ENCODE peak calls at places on chromosomes 4 and X, in seven cellular contexts. One of them, this sample, is unnamed.

GRCh38 chrX:136067946-136068345 is 79.4 kb upstream of the FHL1 start:
- DNase-seq in fibroblast of lung: no peak
- DNase-seq in caudate nucleus: no peak
- DNase-seq in uterus: peak; percentile 35
- DNase-seq in brain microvascular endothelial cell: no peak
- DNase-seq in mesendoderm: no peak
- DNase-seq in tibial nerve: no peak
- DNase-seq in this sample: no peak

GRCh38 chr4:139301821-139302611 is at the start of gene NDUFC1:
- DNase-seq in caudate nucleus: no peak
- DNase-seq in mesendoderm: peak; percentile 76
- DNase-seq in tibial nerve: no peak
- DNase-seq in fibroblast of lung: peak; percentile 43
- DNase-seq in brain microvascular endothelial cell: peak; percentile 27
- DNase-seq in uterus: peak; percentile 50
- DNase-seq in this sample: peak; percentile 72

GRCh38 chr4:108454227-108454626 is 166.1 kb upstream of the RPL34 start:
- DNase-seq in tibial nerve: no peak
- DNase-seq in fibroblast of lung: peak; percentile 45
- DNase-seq in uterus: no peak
- DNase-seq in brain microvascular endothelial cell: no peak
- DNase-seq in caudate nucleus: no peak
- DNase-seq in mesendoderm: no peak
- DNase-seq in this sample: no peak

GRCh38 chr4:82431026-82431745 is 796 bp downstream of the ENOPH1 start:
- DNase-seq in caudate nucleus: no peak
- DNase-seq in fibroblast of lung: peak; percentile 55
- DNase-seq in mesendoderm: peak; percentile 63
- DNase-seq in brain microvascular endothelial cell: peak; percentile 16
- DNase-seq in uterus: no peak
- DNase-seq in tibial nerve: no peak
- DNase-seq in this sample: no peak

GRCh38 chr4:1727117-1728031 is 6.1 kb downstream of the TACC3 start:
- DNase-seq in mesendoderm: no peak
- DNase-seq in tibial nerve: peak; percentile 27
- DNase-seq in caudate nucleus: no peak
- DNase-seq in fibroblast of lung: peak; percentile 88
- DNase-seq in uterus: no peak
- DNase-seq in brain microvascular endothelial cell: peak; percentile 82
- DNase-seq in this sample: no peak

GRCh38 chr4:4805805-4806345 is 53.6 kb upstream of the MSX1 start:
- DNase-seq in uterus: no peak
- DNase-seq in caudate nucleus: no peak
- DNase-seq in brain microvascular endothelial cell: no peak
- DNase-seq in mesendoderm: peak; percentile 38
- DNase-seq in fibroblast of lung: no peak
- DNase-seq in tibial nerve: no peak
- DNase-seq in this sample: no peak

GRCh38 chr4:151569650-151570049 is 160.7 kb downstream of the FHIP1A start:
- DNase-seq in uterus: no peak
- DNase-seq in caudate nucleus: no peak
- DNase-seq in tibial nerve: no peak
- DNase-seq in brain microvascular endothelial cell: no peak
- DNase-seq in mesendoderm: peak; percentile 29
- DNase-seq in fibroblast of lung: no peak
- DNase-seq in this sample: no peak

GRCh38 chr4:25950476-25951389 is 36.7 kb downstream of the SMIM20 start:
- DNase-seq in uterus: no peak
- DNase-seq in caudate nucleus: no peak
- DNase-seq in tibial nerve: no peak
- DNase-seq in mesendoderm: no peak
- DNase-seq in fibroblast of lung: no peak
- DNase-seq in brain microvascular endothelial cell: no peak
- DNase-seq in this sample: no peak

GRCh38 chrX:10030570-10030969 is 63.4 kb downstream of the CLDN34 start:
- DNase-seq in brain microvascular endothelial cell: peak; percentile 81
- DNase-seq in mesendoderm: no peak
- DNase-seq in uterus: no peak
- DNase-seq in tibial nerve: no peak
- DNase-seq in fibroblast of lung: peak; percentile 74
- DNase-seq in caudate nucleus: no peak
- DNase-seq in this sample: no peak

GRCh38 chrX:20347486-20347885 is 80.8 kb upstream of the RPS6KA3 start:
- DNase-seq in mesendoderm: no peak
- DNase-seq in uterus: no peak
- DNase-seq in fibroblast of lung: peak; percentile 53
- DNase-seq in tibial nerve: no peak
- DNase-seq in brain microvascular endothelial cell: peak; percentile 5
- DNase-seq in caudate nucleus: no peak
- DNase-seq in this sample: no peak

GRCh38 chr4:119053245-119053644 is 82.4 kb upstream of the MYOZ2 start:
- DNase-seq in uterus: no peak
- DNase-seq in mesendoderm: no peak
- DNase-seq in tibial nerve: no peak
- DNase-seq in caudate nucleus: no peak
- DNase-seq in fibroblast of lung: peak; percentile 32
- DNase-seq in brain microvascular endothelial cell: no peak
- DNase-seq in this sample: no peak
- H3K27ac ChIP-seq in uterus: no peak overlapping the region
- H3K27ac ChIP-seq in mesendoderm: no peak overlapping the region
- H3K27ac ChIP-seq in tibial nerve: no peak overlapping the region
- H3K27ac ChIP-seq in caudate nucleus: no peak overlapping the region
- H3K27ac ChIP-seq in fibroblast of lung: no peak overlapping the region
- H3K27ac ChIP-seq in brain microvascular endothelial cell: no peak overlapping the region
- H3K27ac ChIP-seq in this sample: no peak overlapping the region

DNA sequence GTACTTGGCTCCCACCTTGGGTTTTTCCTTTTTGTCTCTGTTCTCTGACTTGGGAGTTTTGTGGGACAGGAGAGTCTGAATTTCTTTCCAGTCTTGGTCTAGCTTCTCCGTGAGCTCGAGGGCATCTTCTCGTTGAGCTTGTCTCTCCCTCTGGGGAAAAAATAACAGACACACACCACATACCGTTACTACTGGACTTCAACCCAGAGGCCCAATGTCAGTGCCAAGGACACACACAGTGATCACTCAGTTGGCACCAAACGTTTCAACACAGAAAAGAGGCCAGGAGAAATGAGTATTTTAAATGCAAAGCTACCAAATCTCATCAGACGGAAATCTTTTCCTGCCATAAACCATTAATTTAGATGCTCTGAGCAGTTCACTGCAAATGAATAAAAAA is 9.7 kb downstream of the NOP14 start:
- DNase-seq in tibial nerve: no peak
- DNase-seq in uterus: no peak
- DNase-seq in mesendoderm: no peak
- DNase-seq in caudate nucleus: no peak
- DNase-seq in fibroblast of lung: no peak
- DNase-seq in brain microvascular endothelial cell: no peak
- DNase-seq in this sample: no peak
- H3K27ac ChIP-seq in tibial nerve: no peak overlapping the region
- H3K27ac ChIP-seq in uterus: no peak overlapping the region
- H3K27ac ChIP-seq in mesendoderm: no peak overlapping the region
- H3K27ac ChIP-seq in caudate nucleus: no peak overlapping the region
- H3K27ac ChIP-seq in fibroblast of lung: no peak overlapping the region
- H3K27ac ChIP-seq in brain microvascular endothelial cell: no peak overlapping the region
- H3K27ac ChIP-seq in this sample: no peak overlapping the region

DNA sequence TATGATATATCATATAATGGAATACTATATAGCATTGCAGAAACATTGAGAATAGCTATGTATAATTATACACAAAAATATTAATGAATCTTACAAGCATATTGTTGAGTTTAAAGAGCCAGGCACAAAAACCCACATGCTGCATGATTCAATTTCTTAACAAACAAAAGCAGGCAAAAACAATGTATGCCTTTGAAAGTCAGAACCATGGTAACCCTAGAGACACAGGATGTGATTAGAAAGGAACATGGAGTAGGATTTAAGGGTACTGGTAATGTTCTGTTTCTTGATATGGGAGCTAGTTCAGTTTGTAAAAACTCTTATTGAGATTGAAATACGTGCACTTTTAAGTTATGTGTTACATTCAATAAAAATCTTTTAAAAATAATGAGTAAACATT is 21.5 kb downstream of the CXCL8 start:
- DNase-seq in uterus: no peak
- DNase-seq in brain microvascular endothelial cell: no peak
- DNase-seq in mesendoderm: no peak
- DNase-seq in caudate nucleus: no peak
- DNase-seq in tibial nerve: no peak
- DNase-seq in fibroblast of lung: no peak
- DNase-seq in this sample: no peak
- H3K27ac ChIP-seq in uterus: no peak overlapping the region
- H3K27ac ChIP-seq in brain microvascular endothelial cell: no peak overlapping the region
- H3K27ac ChIP-seq in mesendoderm: no peak overlapping the region
- H3K27ac ChIP-seq in caudate nucleus: no peak overlapping the region
- H3K27ac ChIP-seq in tibial nerve: no peak overlapping the region
- H3K27ac ChIP-seq in fibroblast of lung: no peak overlapping the region
- H3K27ac ChIP-seq in this sample: no peak overlapping the region

DNA sequence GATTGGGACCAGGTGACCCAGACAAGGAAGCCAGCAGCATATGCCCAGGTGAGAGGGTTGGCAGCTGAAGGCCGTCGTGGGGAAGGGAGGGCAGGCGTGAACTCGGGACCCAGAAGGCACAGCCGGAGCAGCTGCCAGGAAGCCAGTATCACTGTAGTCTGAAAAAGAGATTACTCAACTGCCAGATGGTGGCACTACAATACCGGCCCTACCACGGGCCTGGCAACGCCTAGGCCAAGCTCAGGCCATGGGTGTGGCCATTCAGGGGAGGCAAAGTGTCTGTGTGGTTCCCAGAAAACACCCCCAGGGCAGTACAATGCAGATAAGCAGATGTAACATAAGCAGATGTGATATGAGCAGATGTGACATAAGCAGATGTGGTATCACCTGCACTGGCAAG is 236.0 kb downstream of the AFAP1 start:
- DNase-seq in mesendoderm: no peak
- DNase-seq in uterus: no peak
- DNase-seq in tibial nerve: no peak
- DNase-seq in caudate nucleus: no peak
- DNase-seq in fibroblast of lung: no peak
- DNase-seq in brain microvascular endothelial cell: no peak
- DNase-seq in this sample: no peak
- H3K27ac ChIP-seq in mesendoderm: no peak overlapping the region
- H3K27ac ChIP-seq in uterus: no peak overlapping the region
- H3K27ac ChIP-seq in tibial nerve: no peak overlapping the region
- H3K27ac ChIP-seq in caudate nucleus: no peak overlapping the region
- H3K27ac ChIP-seq in fibroblast of lung: no peak overlapping the region
- H3K27ac ChIP-seq in brain microvascular endothelial cell: no peak overlapping the region
- H3K27ac ChIP-seq in this sample: no peak overlapping the region

GRCh38 chr4:145525291-145525740 is 43.7 kb downstream of the SMAD1 start:
- DNase-seq in tibial nerve: no peak
- DNase-seq in caudate nucleus: peak; percentile 8
- DNase-seq in fibroblast of lung: peak; percentile 27
- DNase-seq in uterus: no peak
- DNase-seq in brain microvascular endothelial cell: no peak
- DNase-seq in mesendoderm: peak; percentile 63
- DNase-seq in this sample: peak; percentile 16

GRCh38 chr4:145527773-145528172 is 46.1 kb downstream of the SMAD1 start:
- DNase-seq in brain microvascular endothelial cell: no peak
- DNase-seq in mesendoderm: no peak
- DNase-seq in uterus: no peak
- DNase-seq in tibial nerve: no peak
- DNase-seq in fibroblast of lung: no peak
- DNase-seq in caudate nucleus: no peak
- DNase-seq in this sample: no peak

GRCh38 chr4:145521282-145521681 is 39.6 kb downstream of the SMAD1 start:
- DNase-seq in fibroblast of lung: no peak
- DNase-seq in mesendoderm: no peak
- DNase-seq in uterus: no peak
- DNase-seq in caudate nucleus: no peak
- DNase-seq in brain microvascular endothelial cell: no peak
- DNase-seq in tibial nerve: no peak
- DNase-seq in this sample: no peak

GRCh38 chr4:145523117-145523516 is 41.5 kb downstream of the SMAD1 start:
- DNase-seq in brain microvascular endothelial cell: no peak
- DNase-seq in uterus: no peak
- DNase-seq in tibial nerve: no peak
- DNase-seq in fibroblast of lung: peak; percentile 14
- DNase-seq in caudate nucleus: no peak
- DNase-seq in mesendoderm: no peak
- DNase-seq in this sample: no peak

DNA sequence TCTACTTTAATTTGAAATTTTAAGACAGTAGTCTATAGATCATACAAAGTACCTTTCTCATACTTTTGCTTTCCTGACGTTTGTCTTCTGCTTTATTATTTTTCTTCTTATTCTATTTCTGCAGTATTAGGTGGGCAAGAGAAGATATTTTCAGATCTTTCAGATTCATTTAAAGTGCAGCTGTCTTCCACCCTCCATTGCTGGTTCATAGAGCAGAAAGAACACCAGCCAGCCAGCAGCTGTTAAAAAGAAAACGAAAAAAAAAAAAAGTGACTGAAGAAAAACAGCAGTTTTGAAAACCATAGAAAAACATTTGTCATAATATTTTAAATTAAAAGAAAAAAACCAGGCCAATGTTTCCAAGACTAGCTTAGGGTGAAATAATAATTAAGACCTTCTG is 42.9 kb downstream of the SMAD1 start:
- DNase-seq in brain microvascular endothelial cell: no peak
- DNase-seq in uterus: no peak
- DNase-seq in caudate nucleus: no peak
- DNase-seq in fibroblast of lung: no peak
- DNase-seq in tibial nerve: no peak
- DNase-seq in mesendoderm: no peak
- DNase-seq in this sample: no peak
- H3K27ac ChIP-seq in brain microvascular endothelial cell: no peak overlapping the region
- H3K27ac ChIP-seq in uterus: peak overlapping the region; percentile 18
- H3K27ac ChIP-seq in caudate nucleus: peak overlapping the region; percentile 48
- H3K27ac ChIP-seq in fibroblast of lung: no peak overlapping the region
- H3K27ac ChIP-seq in tibial nerve: peak overlapping the region; percentile 19
- H3K27ac ChIP-seq in mesendoderm: no peak overlapping the region
- H3K27ac ChIP-seq in this sample: no peak overlapping the region

DNA sequence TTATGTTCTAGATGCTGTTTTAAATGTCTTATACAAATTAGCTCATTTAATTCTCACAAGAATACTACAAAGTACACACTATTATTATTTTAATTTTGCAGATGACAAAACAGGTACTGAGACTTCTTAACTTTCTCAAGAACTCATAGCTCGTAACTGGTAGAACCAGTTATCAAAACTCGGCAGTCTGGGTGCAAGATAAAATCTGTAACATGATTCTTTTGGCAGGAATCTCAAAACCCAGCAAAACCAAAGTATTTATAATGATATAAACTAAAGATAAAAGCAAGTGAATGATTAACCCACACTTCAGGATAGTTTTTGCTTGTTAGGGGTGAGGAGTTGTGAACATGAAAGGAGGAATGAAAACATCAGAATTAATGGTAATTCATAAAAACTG is 27.6 kb downstream of the CLNK start:
- DNase-seq in tibial nerve: no peak
- DNase-seq in mesendoderm: peak; percentile 44
- DNase-seq in caudate nucleus: no peak
- DNase-seq in brain microvascular endothelial cell: peak; percentile 45
- DNase-seq in fibroblast of lung: peak; percentile 75
- DNase-seq in uterus: no peak
- DNase-seq in this sample: no peak
- H3K27ac ChIP-seq in tibial nerve: no peak overlapping the region
- H3K27ac ChIP-seq in mesendoderm: no peak overlapping the region
- H3K27ac ChIP-seq in caudate nucleus: no peak overlapping the region
- H3K27ac ChIP-seq in brain microvascular endothelial cell: peak overlapping the region; percentile 65
- H3K27ac ChIP-seq in fibroblast of lung: no peak overlapping the region
- H3K27ac ChIP-seq in uterus: no peak overlapping the region
- H3K27ac ChIP-seq in this sample: no peak overlapping the region

This sample was measured in neural progenitor cell.